ENCODE peak calls at places on chromosomes 7 and 10, in six cellular contexts. One of them, this sample, is unnamed.

GRCh38 chr10:74419491-74420466 is 268.8 kb downstream of the ADK start:
- DNase-seq in choroid plexus epithelial cell: peak
- DNase-seq in progenitor cell of endocrine pancreas: no peak
- DNase-seq in thoracic aorta: no peak
- DNase-seq in brain microvascular endothelial cell: peak
- DNase-seq in transverse colon: peak
- DNase-seq in this sample: peak

GRCh38 chr10:64173826-64174225 is 652.6 kb downstream of the REEP3 start:
- DNase-seq in thoracic aorta: no peak
- DNase-seq in transverse colon: no peak
- DNase-seq in progenitor cell of endocrine pancreas: no peak
- DNase-seq in brain microvascular endothelial cell: no peak
- DNase-seq in choroid plexus epithelial cell: no peak
- DNase-seq in this sample: no peak

GRCh38 chr7:48083114-48083830 is 5.8 kb upstream of the UPP1 start:
- DNase-seq in progenitor cell of endocrine pancreas: no peak
- DNase-seq in thoracic aorta: no peak
- DNase-seq in choroid plexus epithelial cell: peak
- DNase-seq in transverse colon: peak
- DNase-seq in brain microvascular endothelial cell: peak
- DNase-seq in this sample: peak

GRCh38 chr10:49585387-49585786 is 24.7 kb upstream of the SLC18A3 start:
- DNase-seq in thoracic aorta: no peak
- DNase-seq in progenitor cell of endocrine pancreas: no peak
- DNase-seq in brain microvascular endothelial cell: no peak
- DNase-seq in transverse colon: no peak
- DNase-seq in choroid plexus epithelial cell: peak
- DNase-seq in this sample: peak

GRCh38 chr10:22321831-22322662 is 1.1 kb downstream of the BMI1 start:
- DNase-seq in thoracic aorta: no peak
- DNase-seq in brain microvascular endothelial cell: no peak
- DNase-seq in progenitor cell of endocrine pancreas: no peak
- DNase-seq in choroid plexus epithelial cell: peak
- DNase-seq in transverse colon: no peak
- DNase-seq in this sample: no peak

GRCh38 chr7:6453737-6454136 is 6.0 kb upstream of the DAGLB start:
- DNase-seq in brain microvascular endothelial cell: peak
- DNase-seq in thoracic aorta: no peak
- DNase-seq in choroid plexus epithelial cell: peak
- DNase-seq in progenitor cell of endocrine pancreas: no peak
- DNase-seq in transverse colon: no peak
- DNase-seq in this sample: peak

GRCh38 chr7:17524746-17525145 is 226.3 kb downstream of the AHR start:
- DNase-seq in brain microvascular endothelial cell: peak
- DNase-seq in thoracic aorta: no peak
- DNase-seq in transverse colon: no peak
- DNase-seq in choroid plexus epithelial cell: peak
- DNase-seq in progenitor cell of endocrine pancreas: no peak
- DNase-seq in this sample: peak

GRCh38 chr7:17234398-17235021 is 63.9 kb upstream of the AHR start:
- DNase-seq in thoracic aorta: no peak
- DNase-seq in brain microvascular endothelial cell: peak
- DNase-seq in progenitor cell of endocrine pancreas: no peak
- DNase-seq in choroid plexus epithelial cell: peak
- DNase-seq in transverse colon: peak
- DNase-seq in this sample: peak

GRCh38 chr7:133491319-133491718 is 238.4 kb downstream of the EXOC4 start:
- DNase-seq in progenitor cell of endocrine pancreas: no peak
- DNase-seq in brain microvascular endothelial cell: no peak
- DNase-seq in choroid plexus epithelial cell: no peak
- DNase-seq in thoracic aorta: no peak
- DNase-seq in transverse colon: no peak
- DNase-seq in this sample: no peak

GRCh38 chr10:42979730-42980467 is 97.0 kb upstream of the RET start:
- DNase-seq in brain microvascular endothelial cell: no peak
- DNase-seq in thoracic aorta: no peak
- DNase-seq in choroid plexus epithelial cell: no peak
- DNase-seq in progenitor cell of endocrine pancreas: peak
- DNase-seq in transverse colon: no peak
- DNase-seq in this sample: no peak

GRCh38 chr7:13017325-13017853 is 330.0 kb downstream of the ARL4A start:
- DNase-seq in transverse colon: no peak
- DNase-seq in progenitor cell of endocrine pancreas: no peak
- DNase-seq in brain microvascular endothelial cell: peak
- DNase-seq in thoracic aorta: no peak
- DNase-seq in choroid plexus epithelial cell: peak
- DNase-seq in this sample: peak

GRCh38 chr10:69814251-69814650 is 12.5 kb downstream of the COL13A1 start:
- DNase-seq in transverse colon: no peak
- DNase-seq in choroid plexus epithelial cell: no peak
- DNase-seq in progenitor cell of endocrine pancreas: no peak
- DNase-seq in thoracic aorta: no peak
- DNase-seq in brain microvascular endothelial cell: no peak
- DNase-seq in this sample: no peak

GRCh38 chr10:128047337-128047736 is 78.9 kb downstream of the MKI67 start:
- DNase-seq in choroid plexus epithelial cell: peak
- DNase-seq in progenitor cell of endocrine pancreas: peak
- DNase-seq in transverse colon: peak
- DNase-seq in brain microvascular endothelial cell: peak
- DNase-seq in thoracic aorta: no peak
- DNase-seq in this sample: peak

GRCh38 chr7:124924906-124925305 is 4.7 kb downstream of the POT1 start:
- DNase-seq in progenitor cell of endocrine pancreas: no peak
- DNase-seq in transverse colon: no peak
- DNase-seq in brain microvascular endothelial cell: no peak
- DNase-seq in thoracic aorta: no peak
- DNase-seq in choroid plexus epithelial cell: no peak
- DNase-seq in this sample: peak

GRCh38 chr10:31896972-31897384 is 31.7 kb downstream of the ARHGAP12 start:
- DNase-seq in thoracic aorta: no peak
- DNase-seq in progenitor cell of endocrine pancreas: no peak
- DNase-seq in transverse colon: no peak
- DNase-seq in choroid plexus epithelial cell: peak
- DNase-seq in brain microvascular endothelial cell: no peak
- DNase-seq in this sample: peak

GRCh38 chr10:6778992-6779701 is 199.1 kb upstream of the PRKCQ start:
- DNase-seq in progenitor cell of endocrine pancreas: no peak
- DNase-seq in brain microvascular endothelial cell: peak
- DNase-seq in transverse colon: no peak
- DNase-seq in choroid plexus epithelial cell: peak
- DNase-seq in thoracic aorta: no peak
- DNase-seq in this sample: peak

GRCh38 chr7:22319424-22320403 is 37.2 kb downstream of the RAPGEF5 start:
- DNase-seq in brain microvascular endothelial cell: no peak
- DNase-seq in thoracic aorta: no peak
- DNase-seq in progenitor cell of endocrine pancreas: no peak
- DNase-seq in transverse colon: no peak
- DNase-seq in choroid plexus epithelial cell: no peak
- DNase-seq in this sample: no peak

GRCh38 chr10:58444876-58445275 is 59.7 kb downstream of the TFAM start:
- DNase-seq in brain microvascular endothelial cell: no peak
- DNase-seq in transverse colon: no peak
- DNase-seq in thoracic aorta: no peak
- DNase-seq in choroid plexus epithelial cell: peak
- DNase-seq in progenitor cell of endocrine pancreas: no peak
- DNase-seq in this sample: peak

GRCh38 chr7:94439893-94440381 is 45.2 kb downstream of the COL1A2 start:
- DNase-seq in progenitor cell of endocrine pancreas: no peak
- DNase-seq in brain microvascular endothelial cell: no peak
- DNase-seq in transverse colon: no peak
- DNase-seq in choroid plexus epithelial cell: peak
- DNase-seq in thoracic aorta: no peak
- DNase-seq in this sample: peak

GRCh38 chr10:105834261-105835059 is 1193.4 kb downstream of the SORCS3 start:
- DNase-seq in progenitor cell of endocrine pancreas: no peak
- DNase-seq in transverse colon: no peak
- DNase-seq in thoracic aorta: no peak
- DNase-seq in brain microvascular endothelial cell: no peak
- DNase-seq in choroid plexus epithelial cell: no peak
- DNase-seq in this sample: no peak

GRCh38 chr10:92822964-92823363 is 25.4 kb upstream of the EXOC6 start:
- DNase-seq in transverse colon: no peak
- DNase-seq in choroid plexus epithelial cell: peak
- DNase-seq in thoracic aorta: no peak
- DNase-seq in brain microvascular endothelial cell: no peak
- DNase-seq in progenitor cell of endocrine pancreas: no peak
- DNase-seq in this sample: peak

GRCh38 chr10:79241990-79242619 is 105.2 kb upstream of the PPIF start:
- DNase-seq in progenitor cell of endocrine pancreas: no peak
- DNase-seq in thoracic aorta: no peak
- DNase-seq in choroid plexus epithelial cell: peak
- DNase-seq in transverse colon: peak
- DNase-seq in brain microvascular endothelial cell: no peak
- DNase-seq in this sample: peak

GRCh38 chr10:117461766-117462423 is 80.7 kb upstream of the EMX2 start:
- DNase-seq in thoracic aorta: peak
- DNase-seq in brain microvascular endothelial cell: peak
- DNase-seq in progenitor cell of endocrine pancreas: no peak
- DNase-seq in choroid plexus epithelial cell: peak
- DNase-seq in transverse colon: peak
- DNase-seq in this sample: peak

GRCh38 chr7:16455591-16455990 is 9.9 kb downstream of the SOSTDC1 start:
- DNase-seq in thoracic aorta: no peak
- DNase-seq in progenitor cell of endocrine pancreas: no peak
- DNase-seq in brain microvascular endothelial cell: no peak
- DNase-seq in choroid plexus epithelial cell: no peak
- DNase-seq in transverse colon: no peak
- DNase-seq in this sample: no peak

GRCh38 chr10:133366751-133367150 is 6.4 kb downstream of the ECHS1 start:
- DNase-seq in thoracic aorta: no peak
- DNase-seq in progenitor cell of endocrine pancreas: no peak
- DNase-seq in transverse colon: no peak
- DNase-seq in brain microvascular endothelial cell: no peak
- DNase-seq in choroid plexus epithelial cell: no peak
- DNase-seq in this sample: no peak

GRCh38 chr10:42960491-42961155 is 116.2 kb upstream of the RET start:
- DNase-seq in transverse colon: no peak
- DNase-seq in brain microvascular endothelial cell: peak
- DNase-seq in progenitor cell of endocrine pancreas: no peak
- DNase-seq in thoracic aorta: no peak
- DNase-seq in choroid plexus epithelial cell: peak
- DNase-seq in this sample: peak

GRCh38 chr10:7563368-7563767 is 103.4 kb downstream of the ITIH5 start:
- DNase-seq in brain microvascular endothelial cell: no peak
- DNase-seq in thoracic aorta: no peak
- DNase-seq in progenitor cell of endocrine pancreas: no peak
- DNase-seq in transverse colon: peak
- DNase-seq in choroid plexus epithelial cell: peak
- DNase-seq in this sample: no peak

GRCh38 chr7:154583454-154583853 is 419.5 kb downstream of the PAXIP1 start:
- DNase-seq in thoracic aorta: no peak
- DNase-seq in brain microvascular endothelial cell: no peak
- DNase-seq in progenitor cell of endocrine pancreas: no peak
- DNase-seq in transverse colon: no peak
- DNase-seq in choroid plexus epithelial cell: no peak
- DNase-seq in this sample: no peak

GRCh38 chr10:32298066-32298812 is 48.7 kb downstream of the EPC1 start:
- DNase-seq in brain microvascular endothelial cell: peak
- DNase-seq in transverse colon: no peak
- DNase-seq in progenitor cell of endocrine pancreas: no peak
- DNase-seq in choroid plexus epithelial cell: peak
- DNase-seq in thoracic aorta: no peak
- DNase-seq in this sample: peak

GRCh38 chr7:7719235-7719634 is 828 bp upstream of the RPA3 start:
- DNase-seq in choroid plexus epithelial cell: peak
- DNase-seq in thoracic aorta: no peak
- DNase-seq in brain microvascular endothelial cell: peak
- DNase-seq in progenitor cell of endocrine pancreas: no peak
- DNase-seq in transverse colon: peak
- DNase-seq in this sample: peak

GRCh38 chr7:100891555-100891954 is 2.0 kb upstream of the UFSP1 start:
- DNase-seq in thoracic aorta: no peak
- DNase-seq in brain microvascular endothelial cell: no peak
- DNase-seq in choroid plexus epithelial cell: no peak
- DNase-seq in transverse colon: no peak
- DNase-seq in progenitor cell of endocrine pancreas: no peak
- DNase-seq in this sample: no peak

GRCh38 chr10:13276749-13277394 is 23.0 kb downstream of the PHYH start:
- DNase-seq in brain microvascular endothelial cell: peak
- DNase-seq in thoracic aorta: no peak
- DNase-seq in choroid plexus epithelial cell: peak
- DNase-seq in transverse colon: no peak
- DNase-seq in progenitor cell of endocrine pancreas: no peak
- DNase-seq in this sample: peak
- TF ChIP-seq CTCF in brain microvascular endothelial cell: peak
- TF ChIP-seq CTCF in thoracic aorta: no peak
- TF ChIP-seq CTCF in choroid plexus epithelial cell: peak
- TF ChIP-seq CTCF in transverse colon: no peak
- TF ChIP-seq CTCF in progenitor cell of endocrine pancreas: no peak
- TF ChIP-seq CTCF in this sample: peak

GRCh38 chr7:95794917-95795515 is 22.7 kb downstream of the DYNC1I1 start:
- DNase-seq in brain microvascular endothelial cell: peak
- DNase-seq in progenitor cell of endocrine pancreas: no peak
- DNase-seq in transverse colon: no peak
- DNase-seq in choroid plexus epithelial cell: peak
- DNase-seq in thoracic aorta: no peak
- DNase-seq in this sample: peak
- TF ChIP-seq CTCF in brain microvascular endothelial cell: peak
- TF ChIP-seq CTCF in progenitor cell of endocrine pancreas: peak
- TF ChIP-seq CTCF in transverse colon: no peak
- TF ChIP-seq CTCF in choroid plexus epithelial cell: peak
- TF ChIP-seq CTCF in thoracic aorta: no peak
- TF ChIP-seq CTCF in this sample: peak

GRCh38 chr7:567305-567883 is 47.7 kb upstream of the PDGFA start:
- DNase-seq in transverse colon: no peak
- DNase-seq in progenitor cell of endocrine pancreas: no peak
- DNase-seq in choroid plexus epithelial cell: no peak
- DNase-seq in thoracic aorta: no peak
- DNase-seq in brain microvascular endothelial cell: no peak
- DNase-seq in this sample: no peak

GRCh38 chr7:569071-569855 is 49.6 kb upstream of the PDGFA start:
- DNase-seq in thoracic aorta: no peak
- DNase-seq in brain microvascular endothelial cell: no peak
- DNase-seq in transverse colon: no peak
- DNase-seq in progenitor cell of endocrine pancreas: no peak
- DNase-seq in choroid plexus epithelial cell: no peak
- DNase-seq in this sample: no peak

GRCh38 chr7:568031-568680 is 48.5 kb upstream of the PDGFA start:
- DNase-seq in transverse colon: no peak
- DNase-seq in brain microvascular endothelial cell: no peak
- DNase-seq in choroid plexus epithelial cell: no peak
- DNase-seq in progenitor cell of endocrine pancreas: no peak
- DNase-seq in thoracic aorta: no peak
- DNase-seq in this sample: peak

GRCh38 chr7:569996-570800 is 50.6 kb upstream of the PDGFA start:
- DNase-seq in choroid plexus epithelial cell: no peak
- DNase-seq in transverse colon: no peak
- DNase-seq in progenitor cell of endocrine pancreas: no peak
- DNase-seq in thoracic aorta: no peak
- DNase-seq in brain microvascular endothelial cell: no peak
- DNase-seq in this sample: no peak

GRCh38 chr7:568681-569035 is 49.0 kb upstream of the PDGFA start:
- DNase-seq in transverse colon: no peak
- DNase-seq in brain microvascular endothelial cell: no peak
- DNase-seq in thoracic aorta: no peak
- DNase-seq in progenitor cell of endocrine pancreas: no peak
- DNase-seq in choroid plexus epithelial cell: no peak
- DNase-seq in this sample: peak
- TF ChIP-seq CTCF in transverse colon: no peak
- TF ChIP-seq CTCF in brain microvascular endothelial cell: no peak
- TF ChIP-seq CTCF in thoracic aorta: no peak
- TF ChIP-seq CTCF in progenitor cell of endocrine pancreas: no peak
- TF ChIP-seq CTCF in choroid plexus epithelial cell: no peak
- TF ChIP-seq CTCF in this sample: no peak

GRCh38 chr10:29681700-29682444 is 47.1 kb upstream of the SVIL start:
- DNase-seq in brain microvascular endothelial cell: no peak
- DNase-seq in transverse colon: no peak
- DNase-seq in progenitor cell of endocrine pancreas: no peak
- DNase-seq in choroid plexus epithelial cell: no peak
- DNase-seq in thoracic aorta: no peak
- DNase-seq in this sample: no peak
- TF ChIP-seq CTCF in brain microvascular endothelial cell: no peak
- TF ChIP-seq CTCF in transverse colon: no peak
- TF ChIP-seq CTCF in progenitor cell of endocrine pancreas: no peak
- TF ChIP-seq CTCF in choroid plexus epithelial cell: no peak
- TF ChIP-seq CTCF in thoracic aorta: no peak
- TF ChIP-seq CTCF in this sample: no peak